ENCODE peak calls at places on chromosomes 13 and 19, in nine cellular contexts. One of them, this sample, is unnamed. For H3K27me3, the result is how much of the 10 kb centered on the place peaks cover.

GRCh38 chr19:19259741-19260140 is 13.4 kb downstream of the TM6SF2 start:
- DNase-seq in CD4-positive, CD25-positive, alpha-beta regulatory T cell: no peak
- DNase-seq in body of pancreas: no peak
- DNase-seq in GM23338: peak
- DNase-seq in CD4-positive, alpha-beta T cell: no peak
- DNase-seq in thoracic aorta: no peak
- DNase-seq in DND-41: peak
- DNase-seq in upper lobe of right lung: no peak
- DNase-seq in brain microvascular endothelial cell: peak
- DNase-seq in this sample: peak

GRCh38 chr13:29441301-29441700 is 154.2 kb downstream of the SLC7A1 start:
- DNase-seq in thoracic aorta: no peak
- DNase-seq in GM23338: no peak
- DNase-seq in upper lobe of right lung: no peak
- DNase-seq in brain microvascular endothelial cell: no peak
- DNase-seq in DND-41: no peak
- DNase-seq in CD4-positive, CD25-positive, alpha-beta regulatory T cell: no peak
- DNase-seq in body of pancreas: no peak
- DNase-seq in CD4-positive, alpha-beta T cell: no peak
- DNase-seq in this sample: no peak

GRCh38 chr19:55702131-55702627 is 27.2 kb downstream of the EPN1 start:
- DNase-seq in upper lobe of right lung: peak
- DNase-seq in CD4-positive, CD25-positive, alpha-beta regulatory T cell: no peak
- DNase-seq in thoracic aorta: no peak
- DNase-seq in body of pancreas: peak
- DNase-seq in DND-41: no peak
- DNase-seq in CD4-positive, alpha-beta T cell: no peak
- DNase-seq in brain microvascular endothelial cell: no peak
- DNase-seq in GM23338: peak
- DNase-seq in this sample: peak

GRCh38 chr13:112053744-112054615 is 13.0 kb upstream of the SOX1 start:
- DNase-seq in CD4-positive, alpha-beta T cell: no peak
- DNase-seq in DND-41: no peak
- DNase-seq in body of pancreas: no peak
- DNase-seq in brain microvascular endothelial cell: no peak
- DNase-seq in CD4-positive, CD25-positive, alpha-beta regulatory T cell: no peak
- DNase-seq in GM23338: peak
- DNase-seq in thoracic aorta: no peak
- DNase-seq in upper lobe of right lung: no peak
- DNase-seq in this sample: peak

GRCh38 chr19:49094505-49095482 is 9.5 kb downstream of the SNRNP70 start:
- DNase-seq in brain microvascular endothelial cell: no peak
- DNase-seq in CD4-positive, CD25-positive, alpha-beta regulatory T cell: no peak
- DNase-seq in upper lobe of right lung: no peak
- DNase-seq in body of pancreas: no peak
- DNase-seq in GM23338: no peak
- DNase-seq in thoracic aorta: no peak
- DNase-seq in CD4-positive, alpha-beta T cell: no peak
- DNase-seq in DND-41: no peak
- DNase-seq in this sample: no peak

GRCh38 chr19:34484328-34484727 is 2.8 kb downstream of the WTIP start:
- DNase-seq in GM23338: peak
- DNase-seq in upper lobe of right lung: peak
- DNase-seq in thoracic aorta: no peak
- DNase-seq in brain microvascular endothelial cell: no peak
- DNase-seq in CD4-positive, CD25-positive, alpha-beta regulatory T cell: no peak
- DNase-seq in body of pancreas: no peak
- DNase-seq in CD4-positive, alpha-beta T cell: no peak
- DNase-seq in DND-41: no peak
- DNase-seq in this sample: no peak

GRCh38 chr19:29457413-29457812 is 68.4 kb upstream of the VSTM2B start:
- DNase-seq in brain microvascular endothelial cell: no peak
- DNase-seq in CD4-positive, alpha-beta T cell: no peak
- DNase-seq in GM23338: no peak
- DNase-seq in thoracic aorta: no peak
- DNase-seq in body of pancreas: no peak
- DNase-seq in upper lobe of right lung: no peak
- DNase-seq in CD4-positive, CD25-positive, alpha-beta regulatory T cell: no peak
- DNase-seq in DND-41: no peak
- DNase-seq in this sample: no peak

GRCh38 chr13:103883152-103883551 is 816.9 kb upstream of the SLC10A2 start:
- DNase-seq in GM23338: peak
- DNase-seq in DND-41: no peak
- DNase-seq in body of pancreas: peak
- DNase-seq in thoracic aorta: peak
- DNase-seq in CD4-positive, alpha-beta T cell: no peak
- DNase-seq in brain microvascular endothelial cell: peak
- DNase-seq in upper lobe of right lung: peak
- DNase-seq in CD4-positive, CD25-positive, alpha-beta regulatory T cell: no peak
- DNase-seq in this sample: peak

DNA sequence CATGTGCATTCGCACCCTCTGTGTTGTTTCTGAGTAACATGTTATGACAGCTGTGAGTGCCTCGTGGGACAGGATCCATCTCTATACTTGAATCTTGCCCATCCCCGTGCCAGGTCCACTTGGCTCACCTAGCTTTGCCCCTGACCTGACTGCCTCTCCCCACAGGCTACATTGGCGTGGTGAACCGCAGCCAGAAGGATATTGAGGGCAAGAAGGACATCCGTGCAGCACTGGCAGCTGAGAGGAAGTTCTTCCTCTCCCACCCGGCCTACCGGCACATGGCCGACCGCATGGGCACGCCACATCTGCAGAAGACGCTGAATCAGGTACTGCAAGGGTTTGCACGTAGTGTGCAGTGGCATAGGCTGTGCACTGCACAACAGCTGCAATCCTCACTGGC is 53.2 kb downstream of the TMED1 start:
- DNase-seq in thoracic aorta: no peak
- DNase-seq in GM23338: no peak
- DNase-seq in DND-41: no peak
- DNase-seq in CD4-positive, alpha-beta T cell: no peak
- DNase-seq in CD4-positive, CD25-positive, alpha-beta regulatory T cell: no peak
- DNase-seq in body of pancreas: peak
- DNase-seq in upper lobe of right lung: no peak
- DNase-seq in brain microvascular endothelial cell: no peak
- DNase-seq in this sample: no peak
- H3K27ac ChIP-seq in thoracic aorta: no peak
- H3K27ac ChIP-seq in GM23338: no peak
- H3K27ac ChIP-seq in DND-41: no peak
- H3K27ac ChIP-seq in CD4-positive, alpha-beta T cell: no peak
- H3K27ac ChIP-seq in CD4-positive, CD25-positive, alpha-beta regulatory T cell: no peak
- H3K27ac ChIP-seq in body of pancreas: no peak
- H3K27ac ChIP-seq in upper lobe of right lung: no peak
- H3K27ac ChIP-seq in brain microvascular endothelial cell: no peak
- H3K27ac ChIP-seq in this sample: no peak

DNA sequence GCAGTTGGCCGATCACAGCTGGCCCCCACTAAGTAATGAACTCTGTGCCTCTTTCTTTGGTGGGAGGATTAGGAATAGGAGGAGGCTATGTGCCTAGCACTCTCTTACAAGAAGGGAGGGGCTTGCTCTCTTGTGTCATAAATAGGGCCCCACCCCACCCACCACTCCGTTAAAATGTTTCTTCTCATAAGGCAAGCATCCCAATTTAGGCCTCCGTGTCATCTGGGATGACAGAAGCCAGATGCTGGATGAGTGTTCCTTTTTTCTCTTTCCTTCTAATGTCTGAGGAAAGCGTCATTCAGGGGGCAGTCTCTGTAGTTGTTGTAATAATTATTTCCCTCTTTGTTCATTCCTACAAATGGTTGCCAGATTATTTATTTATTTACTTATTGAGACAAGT is at the start of gene LIPE:
- DNase-seq in CD4-positive, CD25-positive, alpha-beta regulatory T cell: no peak
- DNase-seq in upper lobe of right lung: no peak
- DNase-seq in CD4-positive, alpha-beta T cell: no peak
- DNase-seq in brain microvascular endothelial cell: no peak
- DNase-seq in GM23338: no peak
- DNase-seq in body of pancreas: peak
- DNase-seq in thoracic aorta: no peak
- DNase-seq in DND-41: no peak
- DNase-seq in this sample: no peak
- H3K27me3 ChIP-seq in CD4-positive, CD25-positive, alpha-beta regulatory T cell: under half
- H3K27me3 ChIP-seq in upper lobe of right lung: under half
- H3K27me3 ChIP-seq in CD4-positive, alpha-beta T cell: under half
- H3K27me3 ChIP-seq in brain microvascular endothelial cell: under half
- H3K27me3 ChIP-seq in GM23338: under half
- H3K27me3 ChIP-seq in body of pancreas: under half
- H3K27me3 ChIP-seq in thoracic aorta: under half
- H3K27me3 ChIP-seq in DND-41: under half
- H3K27me3 ChIP-seq in this sample: under half

GRCh38 chr13:80215368-80215767 is 125.6 kb downstream of the SPRY2 start:
- DNase-seq in brain microvascular endothelial cell: no peak
- DNase-seq in DND-41: no peak
- DNase-seq in thoracic aorta: no peak
- DNase-seq in CD4-positive, alpha-beta T cell: no peak
- DNase-seq in CD4-positive, CD25-positive, alpha-beta regulatory T cell: no peak
- DNase-seq in body of pancreas: no peak
- DNase-seq in GM23338: no peak
- DNase-seq in upper lobe of right lung: no peak
- DNase-seq in this sample: no peak

GRCh38 chr13:80214521-80214941 is 126.4 kb downstream of the SPRY2 start:
- DNase-seq in thoracic aorta: no peak
- DNase-seq in DND-41: no peak
- DNase-seq in brain microvascular endothelial cell: no peak
- DNase-seq in CD4-positive, CD25-positive, alpha-beta regulatory T cell: no peak
- DNase-seq in GM23338: peak
- DNase-seq in CD4-positive, alpha-beta T cell: no peak
- DNase-seq in upper lobe of right lung: no peak
- DNase-seq in body of pancreas: no peak
- DNase-seq in this sample: no peak

GRCh38 chr13:80213201-80213600 is 127.7 kb downstream of the SPRY2 start:
- DNase-seq in body of pancreas: no peak
- DNase-seq in upper lobe of right lung: no peak
- DNase-seq in CD4-positive, CD25-positive, alpha-beta regulatory T cell: no peak
- DNase-seq in thoracic aorta: no peak
- DNase-seq in CD4-positive, alpha-beta T cell: no peak
- DNase-seq in GM23338: no peak
- DNase-seq in DND-41: no peak
- DNase-seq in brain microvascular endothelial cell: no peak
- DNase-seq in this sample: no peak

GRCh38 chr13:80214050-80214449 is 126.9 kb downstream of the SPRY2 start:
- DNase-seq in body of pancreas: no peak
- DNase-seq in DND-41: no peak
- DNase-seq in brain microvascular endothelial cell: no peak
- DNase-seq in thoracic aorta: no peak
- DNase-seq in GM23338: no peak
- DNase-seq in CD4-positive, CD25-positive, alpha-beta regulatory T cell: no peak
- DNase-seq in upper lobe of right lung: no peak
- DNase-seq in CD4-positive, alpha-beta T cell: no peak
- DNase-seq in this sample: no peak

DNA sequence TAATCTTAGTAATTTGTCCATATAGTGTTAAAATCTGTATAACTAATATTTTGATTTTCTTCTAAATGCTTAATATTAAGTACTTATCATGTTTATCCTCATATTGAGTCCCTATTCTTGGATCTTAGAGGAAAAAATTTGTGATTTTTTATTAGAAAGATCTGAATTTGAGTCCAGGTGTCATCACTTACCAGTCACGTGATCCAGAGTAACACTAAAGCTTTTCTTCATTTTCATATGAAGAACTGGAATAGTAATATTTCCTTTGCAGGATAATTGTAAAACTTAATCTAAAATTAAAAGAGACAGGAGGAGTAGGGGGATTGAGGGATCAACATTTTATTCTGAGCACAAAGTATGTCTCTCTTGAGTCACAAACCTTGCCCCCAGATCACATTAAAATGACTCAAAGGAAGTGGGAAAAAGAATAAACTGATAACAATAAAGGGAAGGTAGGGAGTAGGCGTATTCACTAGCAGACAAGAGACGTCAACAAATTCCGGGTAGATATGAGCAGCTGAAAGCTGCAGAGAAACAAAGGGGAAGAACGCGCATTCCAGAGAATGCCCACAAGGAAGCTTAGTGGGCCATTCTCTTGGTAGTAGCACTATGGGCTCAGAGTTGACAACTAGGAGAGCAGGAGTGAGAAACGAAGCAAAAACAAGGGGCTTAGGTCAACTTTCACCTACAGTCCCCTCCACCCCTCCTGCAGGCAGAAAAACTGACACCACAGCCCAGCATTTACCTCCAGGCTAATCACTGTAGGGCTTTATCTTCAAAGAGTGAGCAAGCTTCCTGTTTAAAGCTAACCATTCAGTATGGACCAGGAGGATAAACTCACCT is 123.1 kb downstream of the SPRY2 start:
- DNase-seq in DND-41: no peak
- DNase-seq in GM23338: peak
- DNase-seq in body of pancreas: no peak
- DNase-seq in brain microvascular endothelial cell: peak
- DNase-seq in upper lobe of right lung: no peak
- DNase-seq in thoracic aorta: no peak
- DNase-seq in CD4-positive, alpha-beta T cell: no peak
- DNase-seq in CD4-positive, CD25-positive, alpha-beta regulatory T cell: no peak
- DNase-seq in this sample: peak
- H3K27ac ChIP-seq in DND-41: no peak
- H3K27ac ChIP-seq in GM23338: peak
- H3K27ac ChIP-seq in body of pancreas: no peak
- H3K27ac ChIP-seq in brain microvascular endothelial cell: peak
- H3K27ac ChIP-seq in upper lobe of right lung: no peak
- H3K27ac ChIP-seq in thoracic aorta: no peak
- H3K27ac ChIP-seq in CD4-positive, alpha-beta T cell: no peak
- H3K27ac ChIP-seq in CD4-positive, CD25-positive, alpha-beta regulatory T cell: no peak
- H3K27ac ChIP-seq in this sample: no peak

GRCh38 chr19:7806876-7807275 is 23.1 kb upstream of the EVI5L start:
- DNase-seq in thoracic aorta: no peak
- DNase-seq in CD4-positive, CD25-positive, alpha-beta regulatory T cell: no peak
- DNase-seq in DND-41: no peak
- DNase-seq in upper lobe of right lung: no peak
- DNase-seq in GM23338: no peak
- DNase-seq in CD4-positive, alpha-beta T cell: no peak
- DNase-seq in body of pancreas: no peak
- DNase-seq in brain microvascular endothelial cell: no peak
- DNase-seq in this sample: no peak

GRCh38 chr19:7811989-7812388 is 18.0 kb upstream of the EVI5L start:
- DNase-seq in CD4-positive, alpha-beta T cell: no peak
- DNase-seq in DND-41: no peak
- DNase-seq in GM23338: no peak
- DNase-seq in CD4-positive, CD25-positive, alpha-beta regulatory T cell: no peak
- DNase-seq in body of pancreas: no peak
- DNase-seq in upper lobe of right lung: no peak
- DNase-seq in brain microvascular endothelial cell: no peak
- DNase-seq in thoracic aorta: no peak
- DNase-seq in this sample: no peak

GRCh38 chr19:7806234-7806633 is 23.8 kb upstream of the EVI5L start:
- DNase-seq in thoracic aorta: no peak
- DNase-seq in CD4-positive, alpha-beta T cell: no peak
- DNase-seq in body of pancreas: no peak
- DNase-seq in GM23338: no peak
- DNase-seq in brain microvascular endothelial cell: no peak
- DNase-seq in upper lobe of right lung: no peak
- DNase-seq in DND-41: no peak
- DNase-seq in CD4-positive, CD25-positive, alpha-beta regulatory T cell: no peak
- DNase-seq in this sample: no peak

DNA sequence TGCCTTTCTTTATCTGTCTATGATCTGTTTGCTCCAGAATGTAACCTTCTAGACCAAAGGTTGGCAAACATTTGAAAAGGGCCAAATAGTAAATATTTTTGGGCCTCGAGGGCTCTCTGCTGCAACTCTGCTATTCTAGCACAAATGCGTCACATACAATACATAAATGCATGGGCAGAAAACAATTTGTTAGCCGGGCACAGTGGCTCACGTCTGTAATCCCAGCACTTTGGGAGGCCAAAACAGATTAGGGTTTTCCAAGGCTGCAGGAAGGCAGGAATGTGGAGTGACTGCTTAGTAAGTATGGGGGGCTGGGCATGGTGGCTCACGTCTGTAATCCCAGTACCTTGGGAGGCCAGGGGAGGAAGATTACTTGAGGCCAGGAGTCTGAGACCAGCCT is 21.9 kb upstream of the EVI5L start:
- DNase-seq in thoracic aorta: no peak
- DNase-seq in DND-41: no peak
- DNase-seq in GM23338: peak
- DNase-seq in CD4-positive, CD25-positive, alpha-beta regulatory T cell: no peak
- DNase-seq in brain microvascular endothelial cell: no peak
- DNase-seq in upper lobe of right lung: no peak
- DNase-seq in body of pancreas: no peak
- DNase-seq in CD4-positive, alpha-beta T cell: no peak
- DNase-seq in this sample: no peak
- H3K27me3 ChIP-seq in thoracic aorta: under half
- H3K27me3 ChIP-seq in DND-41: under half
- H3K27me3 ChIP-seq in GM23338: under half
- H3K27me3 ChIP-seq in CD4-positive, CD25-positive, alpha-beta regulatory T cell: under half
- H3K27me3 ChIP-seq in brain microvascular endothelial cell: under half
- H3K27me3 ChIP-seq in upper lobe of right lung: under half
- H3K27me3 ChIP-seq in body of pancreas: under half
- H3K27me3 ChIP-seq in CD4-positive, alpha-beta T cell: under half
- H3K27me3 ChIP-seq in this sample: under half

This sample was measured in endodermal cell.